ENCODE peak calls at places on chromosomes 12 and 14, in six cellular contexts. Q is H9; J is CD8-positive, alpha-beta T cell; H is tibial nerve; K is GM23338; U is AG04450. F is an unnamed sample.

GRCh38 chr12:89756638-89757321 is 48.1 kb upstream of the ATP2B1 start:
- DNase-seq in U (peak; percentile 92), Q (no peak), H (peak; percentile 67), K (no peak), J (no peak), F (no peak)

GRCh38 chr14:104335611-104336010 is 197.2 kb downstream of the KIF26A start:
- DNase-seq in H (no peak), K (no peak), J (no peak), Q (peak; percentile 19), U (no peak), F (no peak)

GRCh38 chr12:29396774-29397173 is 15.8 kb upstream of the ERGIC2 start:
- DNase-seq in K (no peak), Q (no peak), U (no peak), H (no peak), J (no peak), F (no peak)

GRCh38 chr12:103021538-103022218 is 64.2 kb downstream of the ASCL1 start:
- DNase-seq in Q (no peak), H (no peak), U (no peak), K (no peak), J (no peak), F (no peak)

GRCh38 chr14:24958271-24958670 is 91.7 kb downstream of the STXBP6 start:
- DNase-seq in Q (no peak), H (no peak), U (no peak), J (no peak), K (no peak), F (no peak)

GRCh38 chr12:81359736-81360135 is 281.9 kb downstream of the ACSS3 start:
- DNase-seq in K (no peak), Q (no peak), J (no peak), H (no peak), U (no peak), F (no peak)

GRCh38 chr14:32205984-32206383 is 2.9 kb upstream of the RNU6-8 start:
- DNase-seq in U (no peak), K (peak; percentile 57), H (no peak), J (no peak), Q (peak; percentile 49), F (no peak)

GRCh38 chr14:101191882-101192660 is 288.5 kb upstream of the RTL1 start:
- DNase-seq in H (no peak), J (no peak), K (no peak), U (no peak), Q (no peak), F (no peak)

GRCh38 chr14:53180272-53181221 is 27.4 kb upstream of the DDHD1 start:
- DNase-seq in H (no peak), J (no peak), K (peak; percentile 96), U (no peak), Q (peak; percentile 83), F (no peak)

GRCh38 chr14:51491036-51491545 is 160.6 kb upstream of the FRMD6 start:
- DNase-seq in U (no peak), K (no peak), Q (no peak), J (no peak), H (no peak), F (no peak)
- H3K27ac ChIP-seq in U (no peak overlapping the region), K (no peak overlapping the region), Q (no peak overlapping the region), J (no peak overlapping the region), H (no peak overlapping the region), F (no peak overlapping the region)

GRCh38 chr12:123762715-123763052 is 583 bp downstream of the DNAH10 start:
- DNase-seq in J (no peak), H (no peak), U (no peak), K (no peak), Q (no peak), F (no peak)

GRCh38 chr12:123763093-123763492 is 992 bp downstream of the DNAH10 start:
- DNase-seq in J (no peak), K (peak; percentile 90), Q (peak; percentile 92), U (no peak), H (no peak), F (no peak)

GRCh38 chr12:123765504-123766035 is 3.5 kb downstream of the DNAH10 start:
- DNase-seq in U (no peak), Q (no peak), K (no peak), J (no peak), H (no peak), F (no peak)

GRCh38 chr12:123764109-123764508 is 2.0 kb downstream of the DNAH10 start:
- DNase-seq in Q (no peak), J (no peak), K (no peak), H (no peak), U (no peak), F (no peak)

DNA sequence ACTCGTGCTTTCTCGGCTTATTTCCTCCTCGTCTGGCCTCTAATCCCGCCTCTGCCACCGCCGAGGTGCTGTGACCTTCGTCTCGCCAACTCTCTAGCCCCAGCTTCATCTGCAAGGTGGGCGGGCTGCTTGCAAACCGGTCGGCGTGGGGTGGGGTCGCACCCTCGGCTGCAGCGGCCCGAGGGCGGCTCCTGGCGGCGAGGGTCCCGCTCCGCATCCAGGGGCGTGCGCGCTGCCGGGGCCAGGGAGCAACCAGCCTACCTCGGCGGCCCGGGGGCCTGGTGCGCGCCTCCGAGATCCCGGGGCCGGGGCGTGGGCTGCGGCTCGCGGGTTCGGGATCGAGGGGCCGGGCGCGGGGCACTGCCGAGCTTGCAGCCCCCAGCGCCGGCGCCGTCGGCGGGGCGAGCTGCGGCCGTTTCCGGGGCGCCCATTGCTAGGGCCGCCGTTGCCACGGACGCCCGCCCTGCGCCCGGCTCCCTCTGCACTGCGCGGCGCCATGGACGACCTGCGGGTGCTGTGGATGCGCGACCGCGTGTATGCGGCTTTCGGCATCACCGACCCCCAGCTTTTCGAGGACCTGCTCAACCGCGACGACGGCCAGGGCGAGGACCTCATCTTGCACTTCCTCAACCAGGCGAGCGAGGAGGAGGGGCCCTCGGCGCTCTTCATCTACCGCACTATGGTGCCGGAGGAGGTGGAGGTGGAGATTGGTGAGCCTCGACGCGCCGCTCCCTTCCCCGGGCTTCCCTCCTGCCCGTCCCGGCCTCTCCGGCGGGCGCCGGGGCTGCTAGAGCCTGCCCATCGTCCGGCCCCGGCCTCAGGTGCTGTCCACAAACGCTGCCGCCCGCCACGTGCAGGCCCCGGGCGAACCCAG is at the start of gene DNAH10:
- DNase-seq in K (peak; percentile 88), Q (peak; percentile 92), H (no peak), U (no peak), J (peak; percentile 14), F (no peak)
- TF ChIP-seq CTCF in K (peak; percentile 77), Q (peak; percentile 76), H (no peak), U (peak; percentile 29), J (no peak), F (no peak)

DNA sequence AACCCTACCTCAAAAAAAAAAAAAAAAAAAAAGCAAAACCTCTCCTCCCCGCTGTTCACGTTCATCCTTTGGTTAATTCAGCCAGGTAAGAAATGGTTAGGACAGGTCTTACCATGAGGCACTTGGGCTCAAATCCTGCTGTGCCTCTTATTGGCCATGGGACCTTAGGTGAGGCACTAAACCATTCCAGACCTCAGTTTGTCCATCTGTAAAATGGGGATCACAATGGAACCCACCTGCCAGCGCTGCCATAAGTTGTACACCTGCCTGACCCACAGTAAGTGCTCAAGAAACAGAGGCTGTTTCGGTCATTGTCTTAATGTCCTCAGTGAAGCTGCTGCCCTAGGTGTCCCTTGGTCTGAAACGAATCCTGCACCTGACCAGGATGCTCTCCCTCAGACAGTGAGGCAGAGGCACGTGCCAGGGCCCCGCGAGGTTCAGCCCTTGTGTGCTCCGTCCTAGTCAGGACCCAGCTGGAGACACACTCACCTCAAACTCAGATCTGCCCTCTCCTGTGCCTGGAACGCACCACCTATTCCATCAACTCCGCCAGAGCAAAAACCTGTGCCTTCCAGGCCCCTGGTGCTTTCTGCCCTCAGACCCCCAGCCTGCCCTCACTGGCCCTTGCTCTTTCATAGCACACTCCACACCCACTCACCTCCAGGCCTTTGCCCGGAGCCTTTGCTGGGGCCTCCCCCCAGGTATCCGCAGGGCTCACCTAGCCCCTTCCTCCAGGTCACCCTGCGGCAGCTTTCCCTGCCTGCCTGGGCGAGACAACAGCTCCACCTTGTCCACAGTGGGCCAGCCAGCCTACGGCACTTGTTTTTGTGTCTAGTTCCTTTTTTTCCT is 150.7 kb downstream of the BCL11B start:
- DNase-seq in Q (peak; percentile 22), J (no peak), U (no peak), H (no peak), K (no peak), F (no peak)
- H3K27me3 ChIP-seq in Q (no peaks in the 10 kb centered on the region), J (no peaks in the 10 kb centered on the region), U (no peaks in the 10 kb centered on the region), H (peaks cover 18% of the 10 kb centered on the region), K (peaks cover 7% of the 10 kb centered on the region), F (peaks cover 5% of the 10 kb centered on the region)

DNA sequence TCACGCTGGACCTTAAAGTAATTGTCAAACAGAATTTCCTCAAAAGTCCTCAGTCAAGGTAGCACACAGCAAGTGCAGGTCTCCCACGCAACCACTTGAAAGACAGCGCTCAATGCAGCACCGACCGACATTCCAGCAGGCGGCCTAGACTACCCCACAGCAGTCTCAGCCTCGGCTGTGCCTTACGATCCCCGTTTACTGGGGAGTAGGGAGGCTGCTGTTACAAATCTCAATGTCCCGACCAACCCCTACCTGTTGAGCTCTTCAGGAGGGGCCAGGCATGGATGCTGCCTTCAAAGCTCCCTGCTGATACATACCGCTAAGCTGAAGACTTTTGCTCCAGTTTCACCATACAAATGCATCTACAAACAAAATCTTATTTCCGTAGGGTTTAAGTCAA is 21.8 kb downstream of the VPS37B start:
- DNase-seq in K (peak; percentile 64), J (no peak), Q (peak; percentile 58), H (no peak), U (no peak), F (peak; percentile 32)
- H3K27ac ChIP-seq in K (no peak overlapping the region), J (no peak overlapping the region), Q (no peak overlapping the region), H (peak overlapping the region; percentile 89), U (no peak overlapping the region), F (no peak overlapping the region)

DNA sequence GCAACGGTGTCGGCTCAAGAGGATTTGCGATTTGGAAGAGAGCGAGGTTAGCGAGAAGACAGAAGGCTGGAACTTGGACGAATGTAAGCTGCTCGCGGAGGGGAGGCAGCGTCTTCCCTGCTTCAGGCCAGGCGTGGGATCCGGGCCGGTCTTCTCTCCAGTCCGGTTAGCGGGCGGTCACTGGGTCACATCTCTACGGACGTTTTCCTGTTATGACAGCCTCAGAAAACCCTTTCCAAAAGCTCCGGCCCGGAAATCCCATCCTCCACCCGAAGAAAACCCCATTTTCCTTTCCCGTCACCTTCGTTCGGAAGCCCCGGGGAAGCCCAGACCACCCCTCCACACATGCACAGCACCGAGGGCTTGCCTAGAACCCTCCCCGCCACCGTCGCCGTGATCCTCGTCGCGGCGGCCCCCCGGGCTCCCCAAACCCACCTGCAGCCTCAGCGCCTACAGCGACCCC is 268 bp downstream of the NDUFB1 start:
- DNase-seq in H (peak; percentile 23), K (peak; percentile 56), J (no peak), U (no peak), Q (no peak), F (no peak)
- TF ChIP-seq CTCF in H (no peak), K (no peak), J (no peak), U (no peak), Q (no peak), F (no peak)

F was measured in CD4-positive, alpha-beta T cell.